ENCODE peak calls at places on chromosomes 4 and X, in five cellular contexts. M is endodermal cell, I is NCI-H1436, U is hypothalamus, T is left lung. Y is an unnamed sample.

GRCh38 chrX:129755779-129756650 is 17.2 kb downstream of the XPNPEP2 start:
- DNase-seq in M (peak; percentile 76), I (peak; percentile 21), U (no peak), T (no peak), Y (no peak)

GRCh38 chr4:76966024-76966579 is 16.6 kb downstream of the SEPTIN11 start:
- DNase-seq in M (no peak), I (no peak), U (no peak), T (no peak), Y (no peak)

GRCh38 chrX:53681661-53682060 is 4.9 kb downstream of the HUWE1 start:
- DNase-seq in M (no peak), I (no peak), U (no peak), T (no peak), Y (no peak)

GRCh38 chrX:38563006-38563405 is 1.7 kb downstream of the TSPAN7 start:
- DNase-seq in M (no peak), I (no peak), U (no peak), T (no peak), Y (no peak)

GRCh38 chrX:99752776-99753175 is 657.3 kb downstream of the PCDH19 start:
- DNase-seq in M (no peak), I (no peak), U (no peak), T (no peak), Y (no peak)

GRCh38 chr4:7857238-7857701 is 82.4 kb downstream of the AFAP1 start:
- DNase-seq in M (no peak), I (no peak), U (no peak), T (no peak), Y (peak; percentile 58)

GRCh38 chrX:139933904-139934303 is 1.1 kb upstream of the ATP11C start:
- DNase-seq in M (no peak), I (no peak), U (no peak), T (no peak), Y (no peak)

GRCh38 chr4:149825336-149825735 is 9.7 kb upstream of the IQCM start:
- DNase-seq in M (no peak), I (no peak), U (no peak), T (no peak), Y (peak; percentile 1)

GRCh38 chr4:169229571-169230028 is 41.2 kb downstream of the SH3RF1 start:
- DNase-seq in M (no peak), I (peak; percentile 47), U (no peak), T (no peak), Y (peak; percentile 84)

Y was measured in MG63.